ENCODE peak calls at places on chromosomes 13 and 19, in five cellular contexts. One of them, this sample, is unnamed.

GRCh38 chr13:72530471-72530870 is 197.0 kb downstream of the MZT1 start:
- DNase-seq in CD4-positive, alpha-beta T cell: no peak
- DNase-seq in GM13977: no peak
- DNase-seq in GM06990: no peak
- DNase-seq in astrocyte of the cerebellum: no peak
- DNase-seq in this sample: no peak

GRCh38 chr19:17952041-17952976 is 14.6 kb upstream of the KCNN1 start:
- DNase-seq in CD4-positive, alpha-beta T cell: no peak
- DNase-seq in GM13977: peak; percentile 72
- DNase-seq in GM06990: no peak
- DNase-seq in astrocyte of the cerebellum: no peak
- DNase-seq in this sample: no peak

GRCh38 chr13:42548731-42549554 is 25.0 kb upstream of the TNFSF11 start:
- DNase-seq in CD4-positive, alpha-beta T cell: no peak
- DNase-seq in GM13977: peak; percentile 77
- DNase-seq in GM06990: peak; percentile 84
- DNase-seq in astrocyte of the cerebellum: peak; percentile 61
- DNase-seq in this sample: peak; percentile 78

GRCh38 chr13:110963554-110963970 is 48.7 kb upstream of the ANKRD10 start:
- DNase-seq in CD4-positive, alpha-beta T cell: no peak
- DNase-seq in GM13977: no peak
- DNase-seq in GM06990: no peak
- DNase-seq in astrocyte of the cerebellum: no peak
- DNase-seq in this sample: no peak

GRCh38 chr19:42850981-42851717 is 28.4 kb downstream of the PSG1 start:
- DNase-seq in CD4-positive, alpha-beta T cell: no peak
- DNase-seq in GM13977: no peak
- DNase-seq in GM06990: no peak
- DNase-seq in astrocyte of the cerebellum: peak; percentile 71
- DNase-seq in this sample: no peak

GRCh38 chr13:31440132-31440531 is 240.4 kb downstream of the B3GLCT start:
- DNase-seq in CD4-positive, alpha-beta T cell: no peak
- DNase-seq in GM13977: no peak
- DNase-seq in GM06990: no peak
- DNase-seq in astrocyte of the cerebellum: no peak
- DNase-seq in this sample: no peak

GRCh38 chr13:99256283-99256682 is 1.9 kb downstream of the GPR18 start:
- DNase-seq in CD4-positive, alpha-beta T cell: no peak
- DNase-seq in GM13977: no peak
- DNase-seq in GM06990: no peak
- DNase-seq in astrocyte of the cerebellum: no peak
- DNase-seq in this sample: no peak

GRCh38 chr13:19172007-19172646 is 9.5 kb downstream of the TUBA3C start:
- DNase-seq in CD4-positive, alpha-beta T cell: no peak
- DNase-seq in GM13977: no peak
- DNase-seq in GM06990: no peak
- DNase-seq in astrocyte of the cerebellum: no peak
- DNase-seq in this sample: no peak

GRCh38 chr13:50969691-50970090 is 60.1 kb downstream of the RNASEH2B start:
- DNase-seq in CD4-positive, alpha-beta T cell: no peak
- DNase-seq in GM13977: no peak
- DNase-seq in GM06990: no peak
- DNase-seq in astrocyte of the cerebellum: no peak
- DNase-seq in this sample: no peak

GRCh38 chr19:18292810-18293641 is 11.6 kb upstream of the JUND start:
- DNase-seq in CD4-positive, alpha-beta T cell: no peak
- DNase-seq in GM13977: peak; percentile 75
- DNase-seq in GM06990: peak; percentile 76
- DNase-seq in astrocyte of the cerebellum: no peak
- DNase-seq in this sample: peak; percentile 53

GRCh38 chr13:20407759-20408158 is 117.9 kb downstream of the CRYL1 start:
- DNase-seq in CD4-positive, alpha-beta T cell: no peak
- DNase-seq in GM13977: no peak
- DNase-seq in GM06990: no peak
- DNase-seq in astrocyte of the cerebellum: no peak
- DNase-seq in this sample: no peak

GRCh38 chr19:4015705-4016402 is 8.3 kb downstream of the PIAS4 start:
- DNase-seq in CD4-positive, alpha-beta T cell: no peak
- DNase-seq in GM13977: no peak
- DNase-seq in GM06990: no peak
- DNase-seq in astrocyte of the cerebellum: no peak
- DNase-seq in this sample: no peak

GRCh38 chr19:49997709-49998108 is 27.5 kb downstream of the VRK3 start:
- DNase-seq in CD4-positive, alpha-beta T cell: no peak
- DNase-seq in GM13977: peak; percentile 64
- DNase-seq in GM06990: no peak
- DNase-seq in astrocyte of the cerebellum: no peak
- DNase-seq in this sample: peak; percentile 64

GRCh38 chr19:8569066-8569761 is 8.0 kb downstream of the MYO1F start:
- DNase-seq in CD4-positive, alpha-beta T cell: peak; percentile 67
- DNase-seq in GM13977: peak; percentile 87
- DNase-seq in GM06990: peak; percentile 64
- DNase-seq in astrocyte of the cerebellum: peak; percentile 85
- DNase-seq in this sample: peak; percentile 86

GRCh38 chr13:72820156-72820897 is 38.4 kb downstream of the PIBF1 start:
- DNase-seq in CD4-positive, alpha-beta T cell: no peak
- DNase-seq in GM13977: no peak
- DNase-seq in GM06990: no peak
- DNase-seq in astrocyte of the cerebellum: peak; percentile 47
- DNase-seq in this sample: no peak

GRCh38 chr19:4304509-4305252 is at the start of gene FSD1:
- DNase-seq in CD4-positive, alpha-beta T cell: peak; percentile 46
- DNase-seq in GM13977: peak; percentile 99
- DNase-seq in GM06990: peak; percentile 79
- DNase-seq in astrocyte of the cerebellum: no peak
- DNase-seq in this sample: peak; percentile 94

GRCh38 chr13:75357576-75358295 is 124.2 kb downstream of the TBC1D4 start:
- DNase-seq in CD4-positive, alpha-beta T cell: peak; percentile 43
- DNase-seq in GM13977: peak; percentile 66
- DNase-seq in GM06990: no peak
- DNase-seq in astrocyte of the cerebellum: no peak
- DNase-seq in this sample: peak; percentile 67

GRCh38 chr19:13839938-13840750 is 36.8 kb upstream of the NANOS3 start:
- DNase-seq in CD4-positive, alpha-beta T cell: no peak
- DNase-seq in GM13977: no peak
- DNase-seq in GM06990: no peak
- DNase-seq in astrocyte of the cerebellum: no peak
- DNase-seq in this sample: no peak

GRCh38 chr13:28750187-28751045 is 31.6 kb upstream of the SLC46A3 start:
- DNase-seq in CD4-positive, alpha-beta T cell: no peak
- DNase-seq in GM13977: no peak
- DNase-seq in GM06990: no peak
- DNase-seq in astrocyte of the cerebellum: no peak
- DNase-seq in this sample: no peak

GRCh38 chr13:76975863-76976262 is 16.0 kb upstream of the CLN5 start:
- DNase-seq in CD4-positive, alpha-beta T cell: no peak
- DNase-seq in GM13977: no peak
- DNase-seq in GM06990: no peak
- DNase-seq in astrocyte of the cerebellum: no peak
- DNase-seq in this sample: no peak

GRCh38 chr19:4877753-4878490 is 10.5 kb upstream of the PLIN3 start:
- DNase-seq in CD4-positive, alpha-beta T cell: no peak
- DNase-seq in GM13977: peak; percentile 37
- DNase-seq in GM06990: no peak
- DNase-seq in astrocyte of the cerebellum: no peak
- DNase-seq in this sample: no peak

DNA sequence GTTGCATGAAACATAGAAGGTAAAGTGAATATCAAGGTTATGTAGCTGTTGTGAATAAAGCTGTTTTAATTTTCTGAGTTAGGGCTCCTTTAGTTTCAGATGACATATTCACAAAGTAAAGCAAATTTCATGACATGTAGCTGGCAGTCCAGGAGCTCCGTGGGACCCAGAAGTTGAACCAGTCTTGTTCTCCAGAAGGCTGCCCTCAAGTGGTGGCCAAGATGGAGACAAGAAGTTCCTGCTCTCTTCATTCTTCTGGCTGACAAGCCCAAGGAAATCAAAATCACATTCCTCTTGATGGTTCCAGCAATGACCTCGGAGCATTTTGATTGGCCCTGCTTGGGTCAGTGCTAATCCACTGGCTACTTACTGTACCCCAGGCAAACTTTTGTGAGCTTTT is 128.7 kb downstream of the LIG4 start:
- DNase-seq in CD4-positive, alpha-beta T cell: no peak
- DNase-seq in GM13977: no peak
- DNase-seq in GM06990: no peak
- DNase-seq in astrocyte of the cerebellum: no peak
- DNase-seq in this sample: no peak
- TF ChIP-seq CTCF in CD4-positive, alpha-beta T cell: no peak
- TF ChIP-seq CTCF in GM13977: peak; percentile 14
- TF ChIP-seq CTCF in GM06990: no peak
- TF ChIP-seq CTCF in astrocyte of the cerebellum: peak; percentile 16
- TF ChIP-seq CTCF in this sample: no peak

GRCh38 chr13:104487006-104487405 is 1420.8 kb upstream of the SLC10A2 start:
- DNase-seq in CD4-positive, alpha-beta T cell: no peak
- DNase-seq in GM13977: no peak
- DNase-seq in GM06990: no peak
- DNase-seq in astrocyte of the cerebellum: no peak
- DNase-seq in this sample: no peak

DNA sequence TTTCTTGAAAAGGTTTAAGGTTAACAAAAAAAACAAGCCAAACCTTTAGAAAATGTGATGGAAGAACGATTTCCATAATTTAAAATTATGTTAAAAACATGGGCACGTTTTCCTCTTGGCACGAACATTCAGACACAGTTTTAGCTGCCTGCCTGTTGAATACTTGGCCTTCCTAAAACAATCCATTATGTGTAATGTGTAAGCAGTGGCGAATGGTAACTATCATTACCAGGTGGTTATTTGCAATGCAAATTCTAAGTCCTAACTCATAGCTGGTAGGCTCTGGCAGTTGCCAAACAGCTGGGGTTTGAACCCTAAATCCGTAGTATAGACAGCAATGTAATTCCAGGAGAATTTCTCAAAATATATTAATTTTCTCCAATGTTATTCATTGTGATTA is 1425.7 kb upstream of the SLC10A2 start:
- DNase-seq in CD4-positive, alpha-beta T cell: no peak
- DNase-seq in GM13977: no peak
- DNase-seq in GM06990: no peak
- DNase-seq in astrocyte of the cerebellum: no peak
- DNase-seq in this sample: no peak
- TF ChIP-seq CTCF in CD4-positive, alpha-beta T cell: no peak
- TF ChIP-seq CTCF in GM13977: no peak
- TF ChIP-seq CTCF in GM06990: no peak
- TF ChIP-seq CTCF in astrocyte of the cerebellum: no peak
- TF ChIP-seq CTCF in this sample: no peak

GRCh38 chr13:113288880-113289279 is 8.2 kb upstream of the LAMP1 start:
- DNase-seq in CD4-positive, alpha-beta T cell: no peak
- DNase-seq in GM13977: no peak
- DNase-seq in GM06990: no peak
- DNase-seq in astrocyte of the cerebellum: no peak
- DNase-seq in this sample: no peak

GRCh38 chr13:113296842-113297369 is at the start of gene LAMP1:
- DNase-seq in CD4-positive, alpha-beta T cell: peak; percentile 97
- DNase-seq in GM13977: peak; percentile 99
- DNase-seq in GM06990: peak; percentile 100
- DNase-seq in astrocyte of the cerebellum: peak; percentile 94
- DNase-seq in this sample: peak; percentile 98

GRCh38 chr13:113297370-113297871 is 382 bp downstream of the LAMP1 start:
- DNase-seq in CD4-positive, alpha-beta T cell: peak; percentile 11
- DNase-seq in GM13977: peak; percentile 68
- DNase-seq in GM06990: peak; percentile 64
- DNase-seq in astrocyte of the cerebellum: no peak
- DNase-seq in this sample: peak; percentile 53

GRCh38 chr13:113291129-113291528 is 5.9 kb upstream of the LAMP1 start:
- DNase-seq in CD4-positive, alpha-beta T cell: no peak
- DNase-seq in GM13977: no peak
- DNase-seq in GM06990: no peak
- DNase-seq in astrocyte of the cerebellum: no peak
- DNase-seq in this sample: no peak

DNA sequence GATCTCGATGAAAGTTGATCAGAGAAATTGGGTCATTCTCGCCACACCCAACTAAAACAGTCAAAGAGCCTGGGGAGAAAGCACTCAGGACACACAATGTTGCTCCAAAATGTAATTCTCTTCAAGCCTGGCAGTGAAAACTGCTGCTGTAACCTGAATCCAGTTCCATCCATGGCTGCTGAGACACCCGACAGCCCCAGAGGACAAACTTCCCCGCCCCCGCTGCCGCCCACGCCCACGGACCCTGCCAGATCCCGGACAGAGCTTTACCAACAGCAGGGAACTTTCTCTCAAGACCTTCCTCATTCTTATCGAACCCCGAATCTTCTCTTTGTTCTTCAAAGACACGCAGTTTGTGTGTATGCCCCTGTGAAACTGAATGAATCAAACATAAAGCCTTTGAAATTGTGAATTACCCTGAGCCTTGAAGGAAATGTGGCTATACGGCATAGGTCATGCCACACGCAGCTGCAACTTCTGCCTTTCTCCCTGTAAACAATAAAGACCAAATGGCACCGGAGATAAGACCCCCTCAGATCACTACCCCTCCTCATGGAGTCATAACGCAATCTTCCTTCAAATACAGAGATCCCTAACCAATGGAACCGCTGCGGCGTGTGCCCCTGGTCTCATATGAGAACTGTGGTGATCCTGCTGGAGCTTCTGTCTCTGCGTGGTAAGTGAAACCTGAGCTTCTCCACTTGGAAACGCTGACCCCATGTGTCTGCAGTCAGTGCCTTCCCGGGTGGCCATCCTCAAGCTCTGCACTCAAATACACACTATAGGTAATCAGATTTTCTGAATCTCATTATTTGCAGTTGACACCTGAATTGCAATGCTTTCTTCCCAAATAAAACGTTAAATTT is 4.8 kb upstream of the LAMP1 start:
- DNase-seq in CD4-positive, alpha-beta T cell: no peak
- DNase-seq in GM13977: no peak
- DNase-seq in GM06990: peak; percentile 20
- DNase-seq in astrocyte of the cerebellum: no peak
- DNase-seq in this sample: no peak
- TF ChIP-seq CTCF in CD4-positive, alpha-beta T cell: no peak
- TF ChIP-seq CTCF in GM13977: no peak
- TF ChIP-seq CTCF in GM06990: no peak
- TF ChIP-seq CTCF in astrocyte of the cerebellum: no peak
- TF ChIP-seq CTCF in this sample: no peak

GRCh38 chr19:27858981-27859581 is 1353.9 kb downstream of the UQCRFS1 start:
- DNase-seq in CD4-positive, alpha-beta T cell: no peak
- DNase-seq in GM13977: no peak
- DNase-seq in GM06990: no peak
- DNase-seq in astrocyte of the cerebellum: no peak
- DNase-seq in this sample: no peak

GRCh38 chr19:27861411-27861975 is 1351.5 kb downstream of the UQCRFS1 start:
- DNase-seq in CD4-positive, alpha-beta T cell: no peak
- DNase-seq in GM13977: no peak
- DNase-seq in GM06990: no peak
- DNase-seq in astrocyte of the cerebellum: no peak
- DNase-seq in this sample: no peak

GRCh38 chr19:27860309-27860934 is 1352.5 kb downstream of the UQCRFS1 start:
- DNase-seq in CD4-positive, alpha-beta T cell: no peak
- DNase-seq in GM13977: no peak
- DNase-seq in GM06990: no peak
- DNase-seq in astrocyte of the cerebellum: no peak
- DNase-seq in this sample: no peak

DNA sequence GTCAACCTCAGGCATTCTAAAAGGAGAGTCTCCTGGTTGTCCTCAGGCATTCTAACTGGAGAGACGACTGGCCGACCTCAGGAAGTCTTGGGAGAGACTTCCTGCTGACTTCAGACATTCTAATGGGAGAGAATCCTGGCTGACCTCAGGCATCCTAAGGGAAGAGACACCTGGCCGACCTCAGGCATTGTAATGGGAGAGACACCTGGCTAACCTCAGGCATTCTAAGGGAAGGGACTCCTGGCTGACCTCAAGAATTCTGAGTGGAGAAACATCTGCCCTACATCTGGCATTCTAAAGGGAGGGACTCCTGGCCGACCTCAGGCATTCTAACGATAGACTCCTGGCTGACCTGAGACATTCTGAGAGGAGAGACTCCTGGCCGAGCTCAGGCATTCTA is 1353.3 kb downstream of the UQCRFS1 start:
- DNase-seq in CD4-positive, alpha-beta T cell: no peak
- DNase-seq in GM13977: no peak
- DNase-seq in GM06990: no peak
- DNase-seq in astrocyte of the cerebellum: no peak
- DNase-seq in this sample: no peak
- TF ChIP-seq CTCF in CD4-positive, alpha-beta T cell: no peak
- TF ChIP-seq CTCF in GM13977: no peak
- TF ChIP-seq CTCF in GM06990: no peak
- TF ChIP-seq CTCF in astrocyte of the cerebellum: no peak
- TF ChIP-seq CTCF in this sample: no peak